ENCODE peak calls at places on chromosome 21, in four cellular contexts. D is GM12878, T is SK-N-SH, F is HepG2. X is an unnamed sample.

GRCh38 chr21:33993286-33994231 is 78.0 kb upstream of the ATP5PO start:
- DNase-seq in D (no peak), F (no peak), T (no peak), X (no peak)

GRCh38 chr21:17467829-17468228 is 45.0 kb upstream of the CXADR start:
- DNase-seq in F (peak; percentile 66), T (no peak), D (no peak), X (no peak)

GRCh38 chr21:37292946-37293345 is 25.8 kb upstream of the VPS26C start:
- DNase-seq in T (no peak), F (no peak), D (no peak), X (no peak)

GRCh38 chr21:28226563-28226962 is 766.1 kb downstream of the LTN1 start:
- DNase-seq in D (no peak), F (no peak), T (no peak), X (no peak)

GRCh38 chr21:42164064-42164789 is 54.7 kb upstream of the ABCG1 start:
- DNase-seq in D (no peak), T (peak; percentile 52), F (peak; percentile 24), X (peak; percentile 7)

GRCh38 chr21:38315155-38315554 is 58.4 kb downstream of the KCNJ15 start:
- DNase-seq in D (no peak), F (no peak), T (no peak), X (no peak)

GRCh38 chr21:42674351-42674940 is 21.0 kb downstream of the PDE9A start:
- DNase-seq in F (no peak), T (peak; percentile 76), D (no peak), X (peak; percentile 66)

GRCh38 chr21:21163904-21164303 is 165.7 kb downstream of the NCAM2 start:
- DNase-seq in T (peak; percentile 50), F (peak; percentile 26), D (no peak), X (peak; percentile 44)

GRCh38 chr21:41349607-41350390 is 12.0 kb upstream of the MX2 start:
- DNase-seq in T (no peak), D (no peak), F (no peak), X (no peak)

GRCh38 chr21:41901099-41901498 is 22.0 kb upstream of the PRDM15 start:
- DNase-seq in F (no peak), T (no peak), D (no peak), X (no peak)

GRCh38 chr21:26583737-26584136 is 10.7 kb upstream of the CYYR1 start:
- DNase-seq in F (no peak), T (no peak), D (no peak), X (no peak)

GRCh38 chr21:18951291-18952038 is 547.9 kb upstream of the TMPRSS15 start:
- DNase-seq in T (peak; percentile 8), D (no peak), F (no peak), X (peak; percentile 55)

GRCh38 chr21:17512245-17513213 is at the start of gene CXADR:
- DNase-seq in D (no peak), F (peak; percentile 89), T (peak; percentile 93), X (peak; percentile 59)

GRCh38 chr21:23307065-23307464 is 2300.2 kb downstream of the MRPL39 start:
- DNase-seq in D (no peak), F (no peak), T (no peak), X (no peak)

GRCh38 chr21:45644041-45644906 is 749 bp downstream of the PCBP3 start:
- DNase-seq in D (no peak), T (peak; percentile 77), F (no peak), X (no peak)

GRCh38 chr21:14480601-14481000 is 65.5 kb downstream of the SAMSN1 start:
- DNase-seq in D (no peak), T (no peak), F (no peak), X (no peak)

GRCh38 chr21:43361127-43361492 is 65.8 kb downstream of the SIK1 start:
- DNase-seq in D (no peak), F (no peak), T (peak; percentile 61), X (no peak)

GRCh38 chr21:15121655-15122120 is 56.9 kb upstream of the NRIP1 start:
- DNase-seq in F (peak; percentile 79), T (no peak), D (no peak), X (no peak)

GRCh38 chr21:35204850-35205564 is 155.9 kb upstream of the RUNX1 start:
- DNase-seq in D (no peak), F (no peak), T (no peak), X (no peak)

GRCh38 chr21:46208761-46209721 is 19.5 kb downstream of the LSS start:
- DNase-seq in T (no peak), F (no peak), D (no peak), X (no peak)

GRCh38 chr21:25421327-25422028 is 185.8 kb downstream of the MRPL39 start:
- DNase-seq in T (no peak), D (peak; percentile 93), F (no peak), X (peak; percentile 15)

DNA sequence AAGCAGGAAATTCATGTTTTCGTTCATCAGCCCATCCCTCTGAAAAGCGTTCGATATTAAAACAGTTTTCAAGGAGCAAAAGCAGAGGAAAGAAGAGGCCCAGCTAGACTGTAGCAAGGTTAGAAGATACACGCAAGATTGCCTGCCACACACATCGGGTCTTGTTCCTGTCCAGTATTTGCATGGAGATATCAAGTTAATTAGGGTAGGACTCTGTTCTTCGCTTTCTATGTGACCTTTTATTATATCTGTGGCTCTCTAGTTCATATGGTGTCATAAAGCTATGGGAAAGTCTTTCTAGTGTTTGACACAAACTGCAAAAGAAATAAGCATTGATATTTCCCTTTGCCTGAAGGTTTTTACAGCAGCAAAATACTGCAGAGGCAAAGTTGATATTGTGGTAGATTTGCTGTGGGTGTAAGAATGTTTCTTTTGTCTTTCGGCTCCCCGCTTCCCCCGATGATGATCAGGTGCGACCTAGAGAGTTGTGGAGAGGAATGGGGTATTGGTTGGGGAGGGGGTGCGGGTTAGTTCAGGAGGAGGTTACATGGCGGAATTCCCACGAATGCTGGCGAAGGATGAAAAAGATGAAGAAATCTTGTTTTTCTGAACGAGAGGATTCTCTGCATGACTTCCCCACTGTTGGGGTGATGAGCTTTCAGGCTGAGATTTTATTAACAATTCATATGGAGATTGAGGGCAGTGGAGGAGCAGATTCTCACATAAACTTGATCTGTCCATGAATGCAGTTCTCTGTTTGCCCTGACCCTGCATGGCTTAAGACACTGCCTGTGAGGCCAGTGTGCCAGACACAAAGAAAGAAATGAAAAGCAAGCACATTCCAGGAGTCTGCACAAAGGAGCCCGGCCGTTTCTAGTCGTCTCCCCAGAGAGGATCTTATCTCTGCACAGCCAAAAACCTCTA is 550.1 kb downstream of the USP25 start:
- DNase-seq in T (no peak), F (no peak), D (no peak), X (peak; percentile 3)
- TF ChIP-seq TCF12 in T (no peak), F (no peak), D (no peak), X (no peak)

GRCh38 chr21:32184485-32184884 is 94.4 kb downstream of the MIS18A start:
- DNase-seq in T (no peak), D (no peak), F (no peak), X (no peak)

GRCh38 chr21:32185103-32185502 is 93.7 kb downstream of the MIS18A start:
- DNase-seq in T (no peak), F (no peak), D (no peak), X (no peak)

GRCh38 chr21:32182449-32182848 is 96.4 kb downstream of the MIS18A start:
- DNase-seq in T (no peak), D (no peak), F (no peak), X (no peak)

GRCh38 chr21:32184059-32184458 is 94.8 kb downstream of the MIS18A start:
- DNase-seq in D (no peak), T (peak; percentile 36), F (no peak), X (peak; percentile 29)

DNA sequence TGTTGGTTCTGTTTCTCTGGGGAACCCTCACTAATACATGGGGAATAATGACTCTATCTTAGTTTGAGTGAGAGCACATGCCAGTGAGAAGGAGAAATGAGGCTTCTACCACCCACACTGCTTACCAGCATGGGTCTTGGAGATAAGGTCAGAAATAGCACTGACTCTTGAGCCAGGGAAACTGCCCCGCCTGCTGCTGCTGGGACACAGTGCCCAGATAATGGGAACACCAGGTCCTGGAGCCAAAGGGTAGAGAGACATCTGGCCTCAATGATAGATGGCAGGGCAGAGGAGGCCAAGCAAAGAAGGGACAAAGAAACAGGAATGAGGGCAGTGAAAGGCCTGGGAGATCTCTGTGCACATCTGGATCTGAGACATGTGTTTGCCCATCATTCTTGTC is 97.4 kb downstream of the MIS18A start:
- DNase-seq in T (no peak), D (no peak), F (no peak), X (no peak)
- TF ChIP-seq TCF12 in T (no peak), D (no peak), F (no peak), X (no peak)

GRCh38 chr21:44437696-44438431 is 17.4 kb upstream of the LRRC3 start:
- DNase-seq in D (no peak), T (no peak), F (no peak), X (no peak)
- TF ChIP-seq TCF12 in D (no peak), T (no peak), F (no peak), X (no peak)

GRCh38 chr21:36254106-36254941 is 65.7 kb upstream of the MORC3 start:
- DNase-seq in F (peak; percentile 17), D (no peak), T (no peak), X (no peak)
- TF ChIP-seq TCF12 in F (no peak), D (no peak), T (no peak), X (peak; percentile 43)